ENCODE peak calls at places on chromosomes 16 and 17, in four cellular contexts. One of them, this sample, is unnamed.

GRCh38 chr17:18235743-18236256 is 10.4 kb downstream of the LLGL1 start:
- DNase-seq in left ventricle myocardium inferior: no peak
- DNase-seq in anterior cingulate cortex: no peak
- DNase-seq in AML-193: no peak
- DNase-seq in this sample: no peak

GRCh38 chr16:85369741-85370528 is 243.2 kb upstream of the GSE1 start:
- DNase-seq in anterior cingulate cortex: peak; percentile 17
- DNase-seq in AML-193: no peak
- DNase-seq in left ventricle myocardium inferior: peak; percentile 47
- DNase-seq in this sample: peak; percentile 25

GRCh38 chr16:69182730-69183416 is 4.1 kb upstream of the SNTB2 start:
- DNase-seq in AML-193: no peak
- DNase-seq in left ventricle myocardium inferior: no peak
- DNase-seq in anterior cingulate cortex: no peak
- DNase-seq in this sample: no peak

GRCh38 chr16:17258848-17259713 is 211.7 kb downstream of the XYLT1 start:
- DNase-seq in left ventricle myocardium inferior: no peak
- DNase-seq in anterior cingulate cortex: no peak
- DNase-seq in AML-193: no peak
- DNase-seq in this sample: peak; percentile 29

GRCh38 chr17:61662771-61663170 is 71.8 kb upstream of the NACA2 start:
- DNase-seq in left ventricle myocardium inferior: no peak
- DNase-seq in AML-193: no peak
- DNase-seq in anterior cingulate cortex: no peak
- DNase-seq in this sample: no peak

GRCh38 chr17:9006175-9006767 is 15.0 kb upstream of the NTN1 start:
- DNase-seq in anterior cingulate cortex: no peak
- DNase-seq in AML-193: no peak
- DNase-seq in left ventricle myocardium inferior: no peak
- DNase-seq in this sample: no peak

GRCh38 chr17:6605142-6605541 is 35.4 kb downstream of the KIAA0753 start:
- DNase-seq in AML-193: no peak
- DNase-seq in anterior cingulate cortex: no peak
- DNase-seq in left ventricle myocardium inferior: no peak
- DNase-seq in this sample: no peak

GRCh38 chr16:65083181-65083845 is 38.5 kb downstream of the CDH11 start:
- DNase-seq in AML-193: no peak
- DNase-seq in left ventricle myocardium inferior: no peak
- DNase-seq in anterior cingulate cortex: no peak
- DNase-seq in this sample: no peak

GRCh38 chr17:43528319-43528987 is 17.7 kb downstream of the ETV4 start:
- DNase-seq in left ventricle myocardium inferior: peak; percentile 43
- DNase-seq in anterior cingulate cortex: no peak
- DNase-seq in AML-193: no peak
- DNase-seq in this sample: no peak

GRCh38 chr16:80931985-80932720 is 74.5 kb downstream of the CMC2 start:
- DNase-seq in anterior cingulate cortex: peak; percentile 35
- DNase-seq in left ventricle myocardium inferior: peak; percentile 82
- DNase-seq in AML-193: no peak
- DNase-seq in this sample: no peak

GRCh38 chr16:52050418-52050817 is 496.5 kb downstream of the TOX3 start:
- DNase-seq in AML-193: no peak
- DNase-seq in left ventricle myocardium inferior: no peak
- DNase-seq in anterior cingulate cortex: no peak
- DNase-seq in this sample: no peak

GRCh38 chr16:23206986-23207385 is 24.4 kb downstream of the SCNN1G start:
- DNase-seq in AML-193: no peak
- DNase-seq in left ventricle myocardium inferior: no peak
- DNase-seq in anterior cingulate cortex: no peak
- DNase-seq in this sample: no peak

GRCh38 chr17:28384281-28385036 is 13.0 kb downstream of the SARM1 start:
- DNase-seq in left ventricle myocardium inferior: peak; percentile 49
- DNase-seq in AML-193: no peak
- DNase-seq in anterior cingulate cortex: no peak
- DNase-seq in this sample: no peak

GRCh38 chr16:51982715-51983680 is 563.9 kb downstream of the TOX3 start:
- DNase-seq in AML-193: peak; percentile 56
- DNase-seq in left ventricle myocardium inferior: no peak
- DNase-seq in anterior cingulate cortex: peak; percentile 1
- DNase-seq in this sample: peak; percentile 49

GRCh38 chr17:79391808-79392233 is 219.0 kb downstream of the RBFOX3 start:
- DNase-seq in AML-193: peak; percentile 62
- DNase-seq in anterior cingulate cortex: peak; percentile 54
- DNase-seq in left ventricle myocardium inferior: peak; percentile 68
- DNase-seq in this sample: peak; percentile 54

GRCh38 chr16:84462296-84463210 is 41.9 kb downstream of the MEAK7 start:
- DNase-seq in AML-193: no peak
- DNase-seq in left ventricle myocardium inferior: no peak
- DNase-seq in anterior cingulate cortex: no peak
- DNase-seq in this sample: no peak

GRCh38 chr17:48441231-48441711 is 11.3 kb upstream of the SKAP1 start:
- DNase-seq in AML-193: peak; percentile 53
- DNase-seq in left ventricle myocardium inferior: no peak
- DNase-seq in anterior cingulate cortex: no peak
- DNase-seq in this sample: no peak

GRCh38 chr16:2963074-2963610 is 933 bp upstream of the KREMEN2 start:
- DNase-seq in left ventricle myocardium inferior: no peak
- DNase-seq in AML-193: no peak
- DNase-seq in anterior cingulate cortex: no peak
- DNase-seq in this sample: no peak

GRCh38 chr17:68401288-68401687 is 56.0 kb downstream of the WIPI1 start:
- DNase-seq in left ventricle myocardium inferior: no peak
- DNase-seq in AML-193: no peak
- DNase-seq in anterior cingulate cortex: no peak
- DNase-seq in this sample: no peak

GRCh38 chr17:5331506-5331905 is 49.4 kb downstream of the RABEP1 start:
- DNase-seq in left ventricle myocardium inferior: no peak
- DNase-seq in anterior cingulate cortex: no peak
- DNase-seq in AML-193: no peak
- DNase-seq in this sample: no peak

GRCh38 chr16:74601131-74601871 is 5.6 kb downstream of the GLG1 start:
- DNase-seq in left ventricle myocardium inferior: no peak
- DNase-seq in AML-193: no peak
- DNase-seq in anterior cingulate cortex: no peak
- DNase-seq in this sample: no peak

GRCh38 chr17:41504126-41504977 is 1.1 kb downstream of the KRT13 start:
- DNase-seq in left ventricle myocardium inferior: no peak
- DNase-seq in AML-193: no peak
- DNase-seq in anterior cingulate cortex: no peak
- DNase-seq in this sample: no peak

GRCh38 chr17:8830141-8830540 is 31.0 kb upstream of the MFSD6L start:
- DNase-seq in AML-193: no peak
- DNase-seq in left ventricle myocardium inferior: no peak
- DNase-seq in anterior cingulate cortex: no peak
- DNase-seq in this sample: no peak

GRCh38 chr17:72297326-72298115 is 176.7 kb downstream of the SOX9 start:
- DNase-seq in anterior cingulate cortex: no peak
- DNase-seq in AML-193: no peak
- DNase-seq in left ventricle myocardium inferior: peak; percentile 29
- DNase-seq in this sample: no peak

GRCh38 chr16:55487048-55487803 is 8.2 kb downstream of the MMP2 start:
- DNase-seq in AML-193: no peak
- DNase-seq in anterior cingulate cortex: no peak
- DNase-seq in left ventricle myocardium inferior: peak; percentile 57
- DNase-seq in this sample: no peak

GRCh38 chr16:86831366-86831765 is 253.0 kb downstream of the FOXL1 start:
- DNase-seq in left ventricle myocardium inferior: no peak
- DNase-seq in anterior cingulate cortex: no peak
- DNase-seq in AML-193: no peak
- DNase-seq in this sample: no peak

GRCh38 chr16:28597692-28598261 is 927 bp upstream of the SULT1A2 start:
- DNase-seq in left ventricle myocardium inferior: no peak
- DNase-seq in anterior cingulate cortex: no peak
- DNase-seq in AML-193: no peak
- DNase-seq in this sample: no peak

This sample was measured in HL-60.